ENCODE peak calls at places on chromosomes 6 and 20, in five cellular contexts. One of them, this sample, is unnamed.

GRCh38 chr6:91538622-91539021 is 951.8 kb upstream of the MAP3K7 start:
- DNase-seq in heart left ventricle: no peak
- DNase-seq in mucosa of descending colon: no peak
- DNase-seq in GM23248: no peak
- DNase-seq in left ventricle myocardium inferior: no peak
- DNase-seq in this sample: no peak

GRCh38 chr6:9699890-9700289 is 715.0 kb downstream of the TFAP2A start:
- DNase-seq in heart left ventricle: no peak
- DNase-seq in mucosa of descending colon: no peak
- DNase-seq in GM23248: peak; percentile 45
- DNase-seq in left ventricle myocardium inferior: no peak
- DNase-seq in this sample: no peak

GRCh38 chr20:32028647-32029372 is 18.6 kb downstream of the CCM2L start:
- DNase-seq in heart left ventricle: no peak
- DNase-seq in mucosa of descending colon: no peak
- DNase-seq in GM23248: no peak
- DNase-seq in left ventricle myocardium inferior: no peak
- DNase-seq in this sample: no peak

GRCh38 chr6:165178056-165178455 is 131.3 kb downstream of the C6orf118 start:
- DNase-seq in heart left ventricle: no peak
- DNase-seq in mucosa of descending colon: no peak
- DNase-seq in GM23248: peak; percentile 84
- DNase-seq in left ventricle myocardium inferior: no peak
- DNase-seq in this sample: no peak

GRCh38 chr20:37316116-37316774 is 26.8 kb downstream of the MANBAL start:
- DNase-seq in heart left ventricle: no peak
- DNase-seq in mucosa of descending colon: no peak
- DNase-seq in GM23248: no peak
- DNase-seq in left ventricle myocardium inferior: no peak
- DNase-seq in this sample: no peak

GRCh38 chr20:2101057-2101934 is at the start of gene STK35:
- DNase-seq in heart left ventricle: peak; percentile 91
- DNase-seq in mucosa of descending colon: no peak
- DNase-seq in GM23248: no peak
- DNase-seq in left ventricle myocardium inferior: no peak
- DNase-seq in this sample: no peak

GRCh38 chr6:13813621-13814175 is 659 bp downstream of the MCUR1 start:
- DNase-seq in heart left ventricle: peak; percentile 83
- DNase-seq in mucosa of descending colon: peak; percentile 85
- DNase-seq in GM23248: peak; percentile 75
- DNase-seq in left ventricle myocardium inferior: peak; percentile 61
- DNase-seq in this sample: peak; percentile 81

GRCh38 chr6:32954983-32955802 is 2.3 kb upstream of the HLA-DMA start:
- DNase-seq in heart left ventricle: no peak
- DNase-seq in mucosa of descending colon: no peak
- DNase-seq in GM23248: peak; percentile 54
- DNase-seq in left ventricle myocardium inferior: no peak
- DNase-seq in this sample: no peak

GRCh38 chr6:22521035-22521434 is 48.3 kb upstream of the HDGFL1 start:
- DNase-seq in heart left ventricle: no peak
- DNase-seq in mucosa of descending colon: no peak
- DNase-seq in GM23248: no peak
- DNase-seq in left ventricle myocardium inferior: no peak
- DNase-seq in this sample: no peak

GRCh38 chr6:155436981-155437749 is 18.5 kb downstream of the NOX3 start:
- DNase-seq in heart left ventricle: no peak
- DNase-seq in mucosa of descending colon: no peak
- DNase-seq in GM23248: no peak
- DNase-seq in left ventricle myocardium inferior: no peak
- DNase-seq in this sample: no peak

GRCh38 chr20:17560344-17561074 is 9.4 kb upstream of the DSTN start:
- DNase-seq in heart left ventricle: no peak
- DNase-seq in mucosa of descending colon: no peak
- DNase-seq in GM23248: no peak
- DNase-seq in left ventricle myocardium inferior: no peak
- DNase-seq in this sample: no peak

GRCh38 chr20:45368221-45368980 is 5.4 kb downstream of the SYS1 start:
- DNase-seq in heart left ventricle: no peak
- DNase-seq in mucosa of descending colon: no peak
- DNase-seq in GM23248: no peak
- DNase-seq in left ventricle myocardium inferior: no peak
- DNase-seq in this sample: peak; percentile 60

GRCh38 chr20:2386516-2387179 is 5.9 kb downstream of the TGM6 start:
- DNase-seq in heart left ventricle: no peak
- DNase-seq in mucosa of descending colon: no peak
- DNase-seq in GM23248: peak; percentile 80
- DNase-seq in left ventricle myocardium inferior: no peak
- DNase-seq in this sample: no peak

GRCh38 chr6:5084192-5084786 is 852 bp upstream of the PPP1R3G start:
- DNase-seq in heart left ventricle: peak; percentile 83
- DNase-seq in mucosa of descending colon: no peak
- DNase-seq in GM23248: no peak
- DNase-seq in left ventricle myocardium inferior: peak; percentile 75
- DNase-seq in this sample: no peak

GRCh38 chr6:140319209-140319608 is 944.8 kb upstream of the CITED2 start:
- DNase-seq in heart left ventricle: no peak
- DNase-seq in mucosa of descending colon: no peak
- DNase-seq in GM23248: peak; percentile 43
- DNase-seq in left ventricle myocardium inferior: no peak
- DNase-seq in this sample: no peak

GRCh38 chr6:884570-884969 is 191.6 kb upstream of the EXOC2 start:
- DNase-seq in heart left ventricle: no peak
- DNase-seq in mucosa of descending colon: no peak
- DNase-seq in GM23248: no peak
- DNase-seq in left ventricle myocardium inferior: no peak
- DNase-seq in this sample: no peak

GRCh38 chr6:45423901-45424627 is 46.3 kb upstream of the SUPT3H start:
- DNase-seq in heart left ventricle: peak; percentile 69
- DNase-seq in mucosa of descending colon: peak; percentile 65
- DNase-seq in GM23248: no peak
- DNase-seq in left ventricle myocardium inferior: peak; percentile 22
- DNase-seq in this sample: peak; percentile 70

GRCh38 chr6:45423111-45423900 is 45.6 kb upstream of the SUPT3H start:
- DNase-seq in heart left ventricle: peak; percentile 74
- DNase-seq in mucosa of descending colon: peak; percentile 63
- DNase-seq in GM23248: peak; percentile 70
- DNase-seq in left ventricle myocardium inferior: peak; percentile 30
- DNase-seq in this sample: peak; percentile 63

GRCh38 chr6:45420909-45421699 is 43.4 kb upstream of the SUPT3H start:
- DNase-seq in heart left ventricle: no peak
- DNase-seq in mucosa of descending colon: no peak
- DNase-seq in GM23248: peak; percentile 64
- DNase-seq in left ventricle myocardium inferior: no peak
- DNase-seq in this sample: no peak

GRCh38 chr6:45421700-45422540 is 44.2 kb upstream of the SUPT3H start:
- DNase-seq in heart left ventricle: peak; percentile 81
- DNase-seq in mucosa of descending colon: peak; percentile 78
- DNase-seq in GM23248: peak; percentile 82
- DNase-seq in left ventricle myocardium inferior: peak; percentile 54
- DNase-seq in this sample: peak; percentile 68

DNA sequence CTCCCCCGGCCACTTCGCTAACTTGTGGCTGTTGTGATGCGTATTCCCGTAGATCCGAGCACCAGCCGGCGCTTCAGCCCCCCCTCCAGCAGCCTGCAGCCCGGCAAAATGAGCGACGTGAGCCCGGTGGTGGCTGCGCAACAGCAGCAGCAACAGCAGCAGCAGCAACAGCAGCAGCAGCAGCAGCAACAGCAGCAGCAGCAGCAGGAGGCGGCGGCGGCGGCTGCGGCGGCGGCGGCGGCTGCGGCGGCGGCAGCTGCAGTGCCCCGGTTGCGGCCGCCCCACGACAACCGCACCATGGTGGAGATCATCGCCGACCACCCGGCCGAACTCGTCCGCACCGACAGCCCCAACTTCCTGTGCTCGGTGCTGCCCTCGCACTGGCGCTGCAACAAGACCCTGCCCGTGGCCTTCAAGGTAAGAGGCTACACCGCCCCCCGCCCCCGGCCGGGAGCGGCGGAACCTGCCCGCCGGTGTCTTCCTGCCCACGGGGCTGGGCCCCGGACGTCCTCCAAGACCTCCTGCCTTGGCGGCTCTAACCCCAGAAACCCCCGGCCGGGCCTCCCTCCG is 44.9 kb upstream of the SUPT3H start:
- DNase-seq in heart left ventricle: peak; percentile 78
- DNase-seq in mucosa of descending colon: peak; percentile 79
- DNase-seq in GM23248: peak; percentile 73
- DNase-seq in left ventricle myocardium inferior: peak; percentile 39
- DNase-seq in this sample: peak; percentile 61
- H3K4me1 ChIP-seq in heart left ventricle: peaks cover 24% of the 10 kb centered on the region
- H3K4me1 ChIP-seq in mucosa of descending colon: peaks cover 16% of the 10 kb centered on the region
- H3K4me1 ChIP-seq in GM23248: peaks cover 23% of the 10 kb centered on the region
- H3K4me1 ChIP-seq in left ventricle myocardium inferior: peaks cover 45% of the 10 kb centered on the region
- H3K4me1 ChIP-seq in this sample: peaks cover 39% of the 10 kb centered on the region

DNA sequence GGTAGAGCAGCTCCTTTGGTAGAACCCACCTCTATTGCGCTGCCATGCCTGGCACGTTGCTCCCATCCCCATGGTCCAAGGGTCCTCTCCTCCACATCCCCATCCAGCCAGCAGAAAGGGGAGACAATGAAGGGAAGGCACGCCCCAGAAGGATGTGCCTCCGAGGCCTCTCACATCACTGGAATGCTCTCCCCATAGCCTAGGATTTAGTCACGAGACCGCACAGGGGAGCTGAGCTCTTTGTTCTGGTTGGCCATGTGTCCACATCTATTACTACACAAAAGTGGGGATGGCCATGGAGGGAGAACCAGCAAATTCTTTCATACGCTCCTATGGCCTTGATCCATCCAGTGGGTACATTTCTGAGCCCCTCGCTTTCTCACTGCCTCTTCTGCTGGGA is 60.5 kb upstream of the SALL4 start:
- DNase-seq in heart left ventricle: no peak
- DNase-seq in mucosa of descending colon: no peak
- DNase-seq in GM23248: peak; percentile 73
- DNase-seq in left ventricle myocardium inferior: no peak
- DNase-seq in this sample: no peak
- H3K4me1 ChIP-seq in heart left ventricle: no peaks in the 10 kb centered on the region
- H3K4me1 ChIP-seq in mucosa of descending colon: peaks cover 14% of the 10 kb centered on the region
- H3K4me1 ChIP-seq in GM23248: peaks cover 13% of the 10 kb centered on the region
- H3K4me1 ChIP-seq in left ventricle myocardium inferior: no peaks in the 10 kb centered on the region
- H3K4me1 ChIP-seq in this sample: no peaks in the 10 kb centered on the region

GRCh38 chr20:19781235-19781634 is 23.2 kb downstream of the RIN2 start:
- DNase-seq in heart left ventricle: no peak
- DNase-seq in mucosa of descending colon: no peak
- DNase-seq in GM23248: no peak
- DNase-seq in left ventricle myocardium inferior: no peak
- DNase-seq in this sample: no peak
- H3K4me1 ChIP-seq in heart left ventricle: peaks cover 71% of the 10 kb centered on the region
- H3K4me1 ChIP-seq in mucosa of descending colon: peaks cover 25% of the 10 kb centered on the region
- H3K4me1 ChIP-seq in GM23248: peaks cover 39% of the 10 kb centered on the region
- H3K4me1 ChIP-seq in left ventricle myocardium inferior: peaks cover 89% of the 10 kb centered on the region
- H3K4me1 ChIP-seq in this sample: peaks cover 54% of the 10 kb centered on the region

GRCh38 chr6:92684386-92684785 is 735.0 kb downstream of the EPHA7 start:
- DNase-seq in heart left ventricle: no peak
- DNase-seq in mucosa of descending colon: no peak
- DNase-seq in GM23248: no peak
- DNase-seq in left ventricle myocardium inferior: no peak
- DNase-seq in this sample: no peak
- H3K4me1 ChIP-seq in heart left ventricle: no peaks in the 10 kb centered on the region
- H3K4me1 ChIP-seq in mucosa of descending colon: no peaks in the 10 kb centered on the region
- H3K4me1 ChIP-seq in GM23248: no peaks in the 10 kb centered on the region
- H3K4me1 ChIP-seq in left ventricle myocardium inferior: no peaks in the 10 kb centered on the region
- H3K4me1 ChIP-seq in this sample: no peaks in the 10 kb centered on the region

GRCh38 chr20:10508468-10509251 is 73.6 kb downstream of the SLX4IP start:
- DNase-seq in heart left ventricle: no peak
- DNase-seq in mucosa of descending colon: no peak
- DNase-seq in GM23248: peak; percentile 56
- DNase-seq in left ventricle myocardium inferior: no peak
- DNase-seq in this sample: no peak

GRCh38 chr20:10507052-10507451 is 71.9 kb downstream of the SLX4IP start:
- DNase-seq in heart left ventricle: no peak
- DNase-seq in mucosa of descending colon: no peak
- DNase-seq in GM23248: no peak
- DNase-seq in left ventricle myocardium inferior: no peak
- DNase-seq in this sample: no peak

GRCh38 chr20:10508060-10508459 is 73.0 kb downstream of the SLX4IP start:
- DNase-seq in heart left ventricle: no peak
- DNase-seq in mucosa of descending colon: no peak
- DNase-seq in GM23248: peak; percentile 49
- DNase-seq in left ventricle myocardium inferior: no peak
- DNase-seq in this sample: no peak

GRCh38 chr20:10504893-10505292 is 69.8 kb downstream of the SLX4IP start:
- DNase-seq in heart left ventricle: no peak
- DNase-seq in mucosa of descending colon: no peak
- DNase-seq in GM23248: no peak
- DNase-seq in left ventricle myocardium inferior: no peak
- DNase-seq in this sample: no peak

DNA sequence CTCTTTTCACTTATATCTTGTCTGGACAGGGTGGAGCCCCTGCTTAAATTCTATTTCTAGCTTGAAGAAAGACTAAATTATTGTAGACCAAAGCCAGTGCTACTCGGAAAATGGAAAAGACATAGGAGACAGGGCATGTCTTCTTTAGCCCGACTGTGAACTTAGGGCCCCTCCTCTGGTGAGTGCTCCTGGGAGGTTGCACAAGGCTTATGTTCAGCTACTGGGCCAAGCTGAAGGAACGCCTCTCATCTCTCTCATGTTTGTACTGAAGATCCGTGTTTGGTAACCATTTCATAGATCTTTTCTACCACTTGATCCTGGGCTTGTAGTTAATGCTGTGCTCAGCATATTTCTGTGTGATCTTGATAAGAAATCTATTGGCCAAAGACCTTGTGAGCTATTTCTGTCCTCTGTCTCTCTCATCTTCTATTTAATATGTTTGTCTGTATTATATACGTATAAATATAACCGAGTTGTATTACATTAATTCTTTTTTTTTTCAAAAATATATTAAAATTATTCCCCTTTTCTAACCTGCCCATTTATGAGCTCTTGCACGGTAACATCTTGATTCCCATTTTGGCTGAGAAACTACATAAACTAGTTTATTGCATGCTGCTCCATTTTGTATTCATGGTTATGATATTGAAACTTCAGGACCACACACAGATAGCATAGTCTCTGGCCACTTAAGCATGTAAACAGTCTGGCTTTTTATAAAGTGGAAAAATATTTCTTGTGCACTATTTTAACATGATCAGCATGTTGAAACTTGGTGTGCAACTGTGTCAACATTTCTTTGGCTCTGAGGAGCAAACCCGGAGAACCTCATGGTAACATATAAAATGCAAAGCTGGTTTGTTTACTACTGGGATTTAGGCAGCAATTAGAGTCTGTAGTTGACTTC is 70.5 kb downstream of the SLX4IP start:
- DNase-seq in heart left ventricle: no peak
- DNase-seq in mucosa of descending colon: no peak
- DNase-seq in GM23248: peak; percentile 48
- DNase-seq in left ventricle myocardium inferior: no peak
- DNase-seq in this sample: no peak
- H3K4me1 ChIP-seq in heart left ventricle: peaks cover 25% of the 10 kb centered on the region
- H3K4me1 ChIP-seq in mucosa of descending colon: peaks cover 22% of the 10 kb centered on the region
- H3K4me1 ChIP-seq in GM23248: peaks cover 14% of the 10 kb centered on the region
- H3K4me1 ChIP-seq in left ventricle myocardium inferior: peaks cover 40% of the 10 kb centered on the region
- H3K4me1 ChIP-seq in this sample: peaks cover 63% of the 10 kb centered on the region

This sample was measured in lower lobe of right lung.